ENCODE peak calls at places on chromosomes 4 and X, in six cellular contexts. K, J, H, X, Y and B are unnamed samples.

GRCh38 chr4:3821580-3822229 is 55.5 kb downstream of the ADRA2C start:
- DNase-seq in J (no peak), H (no peak), Y (no peak), X (no peak), K (no peak), B (no peak)

GRCh38 chrX:37752941-37753340 is 26.9 kb upstream of the CYBB start:
- DNase-seq in Y (no peak), X (no peak), J (no peak), H (no peak), K (no peak), B (no peak)

GRCh38 chr4:3827616-3828492 is 61.7 kb downstream of the ADRA2C start:
- DNase-seq in X (no peak), K (peak; percentile 78), J (no peak), H (peak; percentile 29), Y (peak; percentile 82), B (no peak)

GRCh38 chr4:7807351-7807921 is 132.2 kb downstream of the AFAP1 start:
- DNase-seq in X (no peak), H (no peak), Y (no peak), K (no peak), J (no peak), B (no peak)

GRCh38 chrX:3221643-3222042 is 124.8 kb downstream of the MXRA5 start:
- DNase-seq in X (no peak), K (no peak), J (no peak), H (no peak), Y (no peak), B (no peak)

GRCh38 chr4:149549911-149550310 is 265.7 kb downstream of the IQCM start:
- DNase-seq in K (no peak), J (no peak), X (no peak), Y (no peak), H (peak; percentile 4), B (no peak)

GRCh38 chr4:117085185-117085701 is at the start of gene TRAM1L1:
- DNase-seq in K (peak; percentile 40), X (peak; percentile 79), J (peak; percentile 43), Y (peak; percentile 73), H (peak; percentile 57), B (no peak)

GRCh38 chr4:80266267-80266901 is at the start of gene FGF5:
- DNase-seq in X (peak; percentile 94), Y (peak; percentile 54), H (peak; percentile 92), J (peak; percentile 62), K (peak; percentile 36), B (peak; percentile 62)

DNA sequence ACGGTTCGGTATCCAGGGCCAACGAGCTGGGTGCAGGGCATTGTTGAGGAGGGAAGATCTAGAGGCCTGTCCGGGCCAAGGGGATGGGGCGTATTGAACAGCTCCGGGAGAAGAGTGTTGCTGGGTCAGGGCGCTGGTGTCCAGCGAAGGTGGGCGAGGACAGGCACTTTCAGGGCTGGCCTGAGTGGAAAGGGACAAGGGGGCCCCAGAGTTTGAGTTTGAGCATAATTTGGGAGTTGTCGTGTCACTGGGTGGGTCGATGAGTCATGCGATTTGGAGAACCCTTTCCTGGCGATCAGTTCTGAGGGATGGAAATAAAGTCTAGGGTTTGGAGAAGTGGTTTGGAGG is 299 bp downstream of the PRRG3 start:
- DNase-seq in Y (no peak), H (no peak), J (no peak), K (no peak), X (no peak), B (no peak)
- H3K4me3 ChIP-seq in Y (peak overlapping the region; percentile 36), H (no peak overlapping the region), J (no peak overlapping the region), K (no peak overlapping the region), X (no peak overlapping the region), B (no peak overlapping the region)

GRCh38 chr4:6460876-6461275 is 11.5 kb downstream of the PPP2R2C start:
- DNase-seq in H (no peak), K (no peak), J (no peak), Y (no peak), X (no peak), B (no peak)
- TF ChIP-seq CTCF in H (no peak), K (no peak), J (no peak), Y (no peak), X (no peak), B (no peak)

DNA sequence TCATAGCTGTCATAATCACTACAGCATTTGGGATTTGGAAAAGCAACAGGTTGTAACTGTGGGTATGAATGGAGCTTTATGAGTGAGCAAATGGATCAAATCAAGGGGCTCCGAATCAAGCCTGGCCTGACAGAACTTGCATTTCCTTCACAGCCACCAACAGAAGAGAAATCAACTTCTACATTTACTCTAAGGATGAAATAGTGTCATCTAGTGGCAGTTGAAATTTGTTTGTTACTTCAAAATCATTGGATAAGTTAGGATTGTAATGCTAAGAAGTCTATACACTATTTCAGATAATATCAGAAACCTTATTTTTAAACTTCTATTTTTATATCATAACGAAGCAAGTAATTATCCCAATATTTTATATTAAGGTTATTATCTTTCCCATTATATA is 10.7 kb upstream of the WDR17 start:
- DNase-seq in Y (no peak), K (no peak), H (peak; percentile 3), X (no peak), J (no peak), B (no peak)
- H3K4me3 ChIP-seq in Y (no peak overlapping the region), K (no peak overlapping the region), H (no peak overlapping the region), X (no peak overlapping the region), J (no peak overlapping the region), B (no peak overlapping the region)

DNA sequence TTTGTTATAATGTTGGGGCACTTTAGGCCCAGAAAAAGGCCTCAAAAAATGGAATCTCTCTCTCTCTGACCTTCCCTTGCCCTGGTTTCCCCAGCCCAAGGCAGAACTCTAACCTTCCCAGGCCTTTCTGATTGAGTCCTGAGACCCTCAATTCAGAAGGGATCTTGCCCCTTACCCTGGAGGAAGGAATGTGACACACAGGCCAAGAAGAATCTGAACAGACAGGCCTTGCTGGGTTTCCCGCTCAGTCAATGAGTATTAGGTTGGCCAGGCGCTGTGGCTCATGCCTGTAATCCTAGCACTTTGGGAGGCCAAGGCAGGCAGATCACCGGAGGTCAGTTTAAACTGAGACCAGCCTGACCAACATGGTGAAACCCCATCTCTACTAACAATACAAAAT is 27.6 kb downstream of the ELOVL6 start:
- DNase-seq in Y (no peak), H (no peak), X (no peak), K (no peak), J (no peak), B (no peak)
- TF ChIP-seq CTCF in Y (no peak), H (no peak), X (no peak), K (no peak), J (no peak), B (no peak)

GRCh38 chr4:184848510-184848909 is 22.7 kb upstream of the ACSL1 start:
- DNase-seq in X (no peak), Y (no peak), K (no peak), J (no peak), H (no peak), B (no peak)
- H3K4me3 ChIP-seq in X (no peak overlapping the region), Y (no peak overlapping the region), K (no peak overlapping the region), J (no peak overlapping the region), H (no peak overlapping the region), B (no peak overlapping the region)